ENCODE peak calls at places on chromosomes 12 and 14, in seven cellular contexts. K is stimulated activated CD4-positive, alpha-beta T cell treated with anti-CD3 and anti-CD28 coated beads, Interleukin-1b, Interleukin-23, amount 100 ng/mL, for 24 hours; P is iPS-NIHi11; O is HTR-8/SVneo; W is ecto neural progenitor cell; N is LoVo; Y is WTC11. B is an unnamed sample.

GRCh38 chr12:22310712-22311111 is 23.8 kb downstream of the ST8SIA1 start:
- DNase-seq in Y (no peak), N (no peak), P (no peak), O (no peak), K (no peak), W (no peak), B (no peak)

GRCh38 chr14:50666772-50667490 is 1.2 kb downstream of the SAV1 start:
- DNase-seq in K (no peak), O (no peak), P (peak), Y (no peak), W (no peak), N (peak), B (peak)

GRCh38 chr12:27186240-27186839 is 57.7 kb upstream of the STK38L start:
- DNase-seq in P (no peak), Y (no peak), K (no peak), W (no peak), O (no peak), N (no peak), B (no peak)

GRCh38 chr12:112858776-112859175 is 48.0 kb upstream of the OAS1 start:
- DNase-seq in Y (no peak), K (no peak), N (no peak), P (no peak), O (no peak), W (no peak), B (no peak)

GRCh38 chr12:68403296-68403695 is 71.1 kb upstream of the MDM1 start:
- DNase-seq in P (no peak), N (no peak), W (peak), K (no peak), O (no peak), Y (no peak), B (no peak)

GRCh38 chr14:75418779-75419768 is 8.7 kb upstream of the JDP2 start:
- DNase-seq in Y (peak), O (no peak), W (peak), K (no peak), P (peak), N (no peak), B (no peak)

GRCh38 chr12:43147893-43148292 is 404.1 kb downstream of the ADAMTS20 start:
- DNase-seq in K (no peak), P (no peak), Y (no peak), W (no peak), O (no peak), N (no peak), B (no peak)

GRCh38 chr14:103161054-103161397 is 37.8 kb downstream of the TNFAIP2 start:
- DNase-seq in W (no peak), O (peak), K (no peak), Y (no peak), N (no peak), P (no peak), B (peak)

GRCh38 chr14:91258021-91258618 is 13.6 kb upstream of the GPR68 start:
- DNase-seq in N (peak), W (no peak), P (no peak), Y (no peak), O (no peak), K (no peak), B (no peak)

GRCh38 chr12:51070004-51070403 is 13.4 kb downstream of the CSRNP2 start:
- DNase-seq in N (no peak), Y (no peak), K (no peak), O (no peak), P (no peak), W (no peak), B (no peak)

GRCh38 chr14:44634692-44635091 is 127.6 kb upstream of the FSCB start:
- DNase-seq in W (no peak), P (no peak), N (no peak), O (no peak), K (no peak), Y (no peak), B (no peak)

GRCh38 chr12:29519585-29520182 is 22.2 kb upstream of the OVCH1 start:
- DNase-seq in Y (no peak), O (peak), N (peak), P (peak), W (no peak), K (no peak), B (peak)

GRCh38 chr14:21256539-21257394 is 12.5 kb downstream of the HNRNPC start:
- DNase-seq in K (no peak), Y (no peak), N (no peak), O (no peak), P (no peak), W (no peak), B (no peak)

GRCh38 chr12:6241495-6241894 is 41.3 kb downstream of the CD9 start:
- DNase-seq in Y (no peak), P (peak), W (no peak), O (no peak), N (peak), K (no peak), B (peak)

GRCh38 chr12:120213758-120214157 is 12.8 kb upstream of the RPLP0 start:
- DNase-seq in O (no peak), K (no peak), Y (no peak), W (no peak), N (no peak), P (peak), B (no peak)

GRCh38 chr14:49566714-49567113 is 19.5 kb downstream of the RPS29 start:
- DNase-seq in N (no peak), W (no peak), O (no peak), K (no peak), Y (no peak), P (no peak), B (no peak)

GRCh38 chr12:88298014-88298682 is 156.0 kb downstream of the TMTC3 start:
- DNase-seq in O (no peak), K (no peak), W (no peak), N (no peak), Y (no peak), P (no peak), B (no peak)

GRCh38 chr14:64704743-64705405 is 650 bp downstream of the PLEKHG3 start:
- DNase-seq in P (no peak), W (no peak), K (no peak), N (no peak), Y (no peak), O (no peak), B (no peak)

GRCh38 chr12:127504874-127505273 is 762.1 kb upstream of the TMEM132C start:
- DNase-seq in P (no peak), K (no peak), W (no peak), N (no peak), Y (no peak), O (no peak), B (no peak)

GRCh38 chr12:2813573-2814185 is 1.2 kb downstream of the ITFG2 start:
- DNase-seq in K (no peak), Y (peak), O (peak), P (peak), W (peak), N (peak), B (peak)

GRCh38 chr12:6982532-6982931 is 11.8 kb downstream of the EMG1 start:
- DNase-seq in K (no peak), P (no peak), N (no peak), W (no peak), O (no peak), Y (no peak), B (no peak)

GRCh38 chr12:4270016-4270669 is 3.4 kb upstream of the CCND2 start:
- DNase-seq in K (no peak), N (no peak), O (no peak), Y (peak), P (no peak), W (peak), B (no peak)

GRCh38 chr12:123645851-123646250 is 12.2 kb downstream of the GTF2H3 start:
- DNase-seq in W (no peak), K (no peak), O (no peak), P (no peak), Y (no peak), N (no peak), B (no peak)

GRCh38 chr12:68245071-68246021 is 8.1 kb downstream of the IL22 start:
- DNase-seq in Y (no peak), W (peak), K (no peak), O (no peak), N (no peak), P (no peak), B (no peak)